ENCODE peak calls at places on chromosomes 2 and 18, in eight cellular contexts. One of them, this sample, is unnamed.

GRCh38 chr2:237414056-237414661 is at the start of gene COL6A3:
- DNase-seq in heart left ventricle: peak; percentile 73
- DNase-seq in HFF-Myc: peak; percentile 90
- DNase-seq in body of pancreas: peak; percentile 43
- DNase-seq in right lobe of liver: no peak
- DNase-seq in A549: no peak
- DNase-seq in AG09319: peak; percentile 96
- DNase-seq in sigmoid colon: peak; percentile 94
- DNase-seq in this sample: peak; percentile 97

GRCh38 chr18:38042496-38042895 is 476.9 kb upstream of the CELF4 start:
- DNase-seq in right lobe of liver: no peak
- DNase-seq in heart left ventricle: no peak
- DNase-seq in sigmoid colon: no peak
- DNase-seq in HFF-Myc: no peak
- DNase-seq in A549: no peak
- DNase-seq in body of pancreas: no peak
- DNase-seq in AG09319: no peak
- DNase-seq in this sample: no peak

GRCh38 chr2:80462654-80463053 is 158.1 kb upstream of the LRRTM1 start:
- DNase-seq in heart left ventricle: no peak
- DNase-seq in AG09319: no peak
- DNase-seq in right lobe of liver: no peak
- DNase-seq in body of pancreas: no peak
- DNase-seq in A549: no peak
- DNase-seq in HFF-Myc: no peak
- DNase-seq in sigmoid colon: no peak
- DNase-seq in this sample: no peak

GRCh38 chr2:39300044-39300820 is 56.5 kb upstream of the CDKL4 start:
- DNase-seq in body of pancreas: no peak
- DNase-seq in right lobe of liver: no peak
- DNase-seq in A549: no peak
- DNase-seq in sigmoid colon: no peak
- DNase-seq in HFF-Myc: no peak
- DNase-seq in heart left ventricle: no peak
- DNase-seq in AG09319: no peak
- DNase-seq in this sample: no peak

GRCh38 chr18:3508576-3509559 is 58.9 kb downstream of the TGIF1 start:
- DNase-seq in heart left ventricle: no peak
- DNase-seq in HFF-Myc: no peak
- DNase-seq in A549: no peak
- DNase-seq in AG09319: no peak
- DNase-seq in body of pancreas: no peak
- DNase-seq in right lobe of liver: no peak
- DNase-seq in sigmoid colon: no peak
- DNase-seq in this sample: no peak

GRCh38 chr18:32018331-32019250 is at the start of gene RNF125:
- DNase-seq in A549: peak; percentile 58
- DNase-seq in heart left ventricle: peak; percentile 94
- DNase-seq in HFF-Myc: peak; percentile 62
- DNase-seq in sigmoid colon: peak; percentile 78
- DNase-seq in AG09319: peak; percentile 40
- DNase-seq in right lobe of liver: peak; percentile 80
- DNase-seq in body of pancreas: peak; percentile 77
- DNase-seq in this sample: peak; percentile 79

GRCh38 chr18:47050468-47050867 is 15.0 kb upstream of the ELOA2 start:
- DNase-seq in sigmoid colon: no peak
- DNase-seq in HFF-Myc: peak; percentile 14
- DNase-seq in AG09319: peak; percentile 19
- DNase-seq in heart left ventricle: no peak
- DNase-seq in A549: peak; percentile 50
- DNase-seq in body of pancreas: peak; percentile 15
- DNase-seq in right lobe of liver: no peak
- DNase-seq in this sample: peak; percentile 68

GRCh38 chr2:240397924-240398611 is 37.4 kb upstream of the GPC1 start:
- DNase-seq in sigmoid colon: peak; percentile 64
- DNase-seq in A549: no peak
- DNase-seq in body of pancreas: no peak
- DNase-seq in AG09319: no peak
- DNase-seq in heart left ventricle: peak; percentile 49
- DNase-seq in HFF-Myc: no peak
- DNase-seq in right lobe of liver: no peak
- DNase-seq in this sample: no peak

GRCh38 chr18:833197-833596 is 21.2 kb upstream of the YES1 start:
- DNase-seq in HFF-Myc: no peak
- DNase-seq in A549: no peak
- DNase-seq in right lobe of liver: no peak
- DNase-seq in body of pancreas: no peak
- DNase-seq in heart left ventricle: no peak
- DNase-seq in sigmoid colon: no peak
- DNase-seq in AG09319: no peak
- DNase-seq in this sample: no peak

GRCh38 chr2:160199683-160200389 is at the start of gene ITGB6:
- DNase-seq in HFF-Myc: no peak
- DNase-seq in body of pancreas: no peak
- DNase-seq in heart left ventricle: no peak
- DNase-seq in right lobe of liver: no peak
- DNase-seq in A549: no peak
- DNase-seq in sigmoid colon: no peak
- DNase-seq in AG09319: no peak
- DNase-seq in this sample: no peak

GRCh38 chr2:190417045-190417842 is 9.1 kb downstream of the MFSD6 start:
- DNase-seq in right lobe of liver: no peak
- DNase-seq in AG09319: no peak
- DNase-seq in body of pancreas: no peak
- DNase-seq in heart left ventricle: no peak
- DNase-seq in HFF-Myc: no peak
- DNase-seq in A549: no peak
- DNase-seq in sigmoid colon: no peak
- DNase-seq in this sample: no peak

GRCh38 chr18:63161032-63161727 is 158.4 kb downstream of the BCL2 start:
- DNase-seq in AG09319: no peak
- DNase-seq in HFF-Myc: no peak
- DNase-seq in A549: no peak
- DNase-seq in heart left ventricle: no peak
- DNase-seq in body of pancreas: no peak
- DNase-seq in sigmoid colon: no peak
- DNase-seq in right lobe of liver: no peak
- DNase-seq in this sample: no peak

GRCh38 chr18:38545071-38545470 is 979.5 kb upstream of the CELF4 start:
- DNase-seq in A549: peak; percentile 2
- DNase-seq in heart left ventricle: no peak
- DNase-seq in body of pancreas: no peak
- DNase-seq in AG09319: no peak
- DNase-seq in right lobe of liver: no peak
- DNase-seq in HFF-Myc: no peak
- DNase-seq in sigmoid colon: no peak
- DNase-seq in this sample: no peak

GRCh38 chr18:68608861-68609465 is 105.9 kb downstream of the TMX3 start:
- DNase-seq in sigmoid colon: no peak
- DNase-seq in right lobe of liver: no peak
- DNase-seq in HFF-Myc: no peak
- DNase-seq in A549: no peak
- DNase-seq in body of pancreas: no peak
- DNase-seq in heart left ventricle: no peak
- DNase-seq in AG09319: no peak
- DNase-seq in this sample: no peak

GRCh38 chr2:112584134-112584890 is at the start of gene CHCHD5:
- DNase-seq in sigmoid colon: peak; percentile 98
- DNase-seq in HFF-Myc: peak; percentile 86
- DNase-seq in AG09319: peak; percentile 90
- DNase-seq in body of pancreas: peak; percentile 96
- DNase-seq in A549: peak; percentile 97
- DNase-seq in heart left ventricle: peak; percentile 95
- DNase-seq in right lobe of liver: peak; percentile 96
- DNase-seq in this sample: peak; percentile 98
- TF ChIP-seq CTCF in sigmoid colon: no peak
- TF ChIP-seq CTCF in HFF-Myc: no peak
- TF ChIP-seq CTCF in AG09319: no peak
- TF ChIP-seq CTCF in body of pancreas: no peak
- TF ChIP-seq CTCF in A549: no peak
- TF ChIP-seq CTCF in heart left ventricle: peak; percentile 66
- TF ChIP-seq CTCF in right lobe of liver: peak; percentile 27
- TF ChIP-seq CTCF in this sample: no peak

GRCh38 chr18:65968605-65969004 is 217.8 kb downstream of the CDH7 start:
- DNase-seq in A549: peak; percentile 0
- DNase-seq in sigmoid colon: no peak
- DNase-seq in heart left ventricle: no peak
- DNase-seq in right lobe of liver: no peak
- DNase-seq in AG09319: no peak
- DNase-seq in body of pancreas: no peak
- DNase-seq in HFF-Myc: no peak
- DNase-seq in this sample: no peak
- TF ChIP-seq CTCF in A549: no peak
- TF ChIP-seq CTCF in sigmoid colon: no peak
- TF ChIP-seq CTCF in heart left ventricle: peak; percentile 41
- TF ChIP-seq CTCF in right lobe of liver: no peak
- TF ChIP-seq CTCF in AG09319: no peak
- TF ChIP-seq CTCF in body of pancreas: no peak
- TF ChIP-seq CTCF in HFF-Myc: no peak
- TF ChIP-seq CTCF in this sample: peak; percentile 2

GRCh38 chr2:222284466-222284865 is 14.3 kb downstream of the PAX3 start:
- DNase-seq in A549: no peak
- DNase-seq in right lobe of liver: no peak
- DNase-seq in body of pancreas: no peak
- DNase-seq in heart left ventricle: no peak
- DNase-seq in sigmoid colon: no peak
- DNase-seq in AG09319: no peak
- DNase-seq in HFF-Myc: no peak
- DNase-seq in this sample: no peak

GRCh38 chr2:222281495-222281894 is 17.3 kb downstream of the PAX3 start:
- DNase-seq in sigmoid colon: no peak
- DNase-seq in right lobe of liver: no peak
- DNase-seq in body of pancreas: no peak
- DNase-seq in A549: no peak
- DNase-seq in HFF-Myc: no peak
- DNase-seq in AG09319: no peak
- DNase-seq in heart left ventricle: no peak
- DNase-seq in this sample: no peak

GRCh38 chr2:222287862-222288479 is 10.8 kb downstream of the PAX3 start:
- DNase-seq in A549: no peak
- DNase-seq in sigmoid colon: no peak
- DNase-seq in body of pancreas: no peak
- DNase-seq in AG09319: no peak
- DNase-seq in right lobe of liver: no peak
- DNase-seq in HFF-Myc: no peak
- DNase-seq in heart left ventricle: no peak
- DNase-seq in this sample: no peak

GRCh38 chr2:222280795-222281194 is 18.0 kb downstream of the PAX3 start:
- DNase-seq in A549: no peak
- DNase-seq in heart left ventricle: no peak
- DNase-seq in body of pancreas: no peak
- DNase-seq in right lobe of liver: no peak
- DNase-seq in AG09319: no peak
- DNase-seq in HFF-Myc: no peak
- DNase-seq in sigmoid colon: no peak
- DNase-seq in this sample: no peak

GRCh38 chr2:222283634-222284033 is 15.2 kb downstream of the PAX3 start:
- DNase-seq in body of pancreas: no peak
- DNase-seq in AG09319: no peak
- DNase-seq in right lobe of liver: no peak
- DNase-seq in heart left ventricle: no peak
- DNase-seq in HFF-Myc: no peak
- DNase-seq in sigmoid colon: no peak
- DNase-seq in A549: no peak
- DNase-seq in this sample: no peak
- TF ChIP-seq CTCF in body of pancreas: no peak
- TF ChIP-seq CTCF in AG09319: no peak
- TF ChIP-seq CTCF in right lobe of liver: no peak
- TF ChIP-seq CTCF in heart left ventricle: no peak
- TF ChIP-seq CTCF in HFF-Myc: no peak
- TF ChIP-seq CTCF in sigmoid colon: no peak
- TF ChIP-seq CTCF in A549: no peak
- TF ChIP-seq CTCF in this sample: no peak

GRCh38 chr18:74596959-74597661 is 560 bp upstream of the ZNF407 start:
- DNase-seq in body of pancreas: peak; percentile 58
- DNase-seq in right lobe of liver: peak; percentile 81
- DNase-seq in HFF-Myc: no peak
- DNase-seq in heart left ventricle: peak; percentile 85
- DNase-seq in sigmoid colon: peak; percentile 87
- DNase-seq in AG09319: peak; percentile 42
- DNase-seq in A549: peak; percentile 72
- DNase-seq in this sample: peak; percentile 83

GRCh38 chr18:74595425-74595824 is 2.2 kb upstream of the ZNF407 start:
- DNase-seq in heart left ventricle: no peak
- DNase-seq in HFF-Myc: no peak
- DNase-seq in A549: no peak
- DNase-seq in sigmoid colon: no peak
- DNase-seq in body of pancreas: no peak
- DNase-seq in right lobe of liver: no peak
- DNase-seq in AG09319: no peak
- DNase-seq in this sample: no peak

GRCh38 chr18:74604366-74604765 is 6.7 kb downstream of the ZNF407 start:
- DNase-seq in HFF-Myc: no peak
- DNase-seq in AG09319: no peak
- DNase-seq in right lobe of liver: no peak
- DNase-seq in sigmoid colon: no peak
- DNase-seq in A549: no peak
- DNase-seq in heart left ventricle: no peak
- DNase-seq in body of pancreas: no peak
- DNase-seq in this sample: no peak

GRCh38 chr18:74597662-74598349 is at the start of gene ZNF407:
- DNase-seq in HFF-Myc: peak; percentile 74
- DNase-seq in AG09319: peak; percentile 68
- DNase-seq in right lobe of liver: peak; percentile 91
- DNase-seq in heart left ventricle: peak; percentile 90
- DNase-seq in sigmoid colon: peak; percentile 93
- DNase-seq in body of pancreas: peak; percentile 82
- DNase-seq in A549: peak; percentile 92
- DNase-seq in this sample: peak; percentile 95

GRCh38 chr18:74598350-74599001 is 806 bp downstream of the ZNF407 start:
- DNase-seq in HFF-Myc: no peak
- DNase-seq in body of pancreas: peak; percentile 47
- DNase-seq in right lobe of liver: peak; percentile 61
- DNase-seq in sigmoid colon: peak; percentile 80
- DNase-seq in heart left ventricle: peak; percentile 76
- DNase-seq in AG09319: no peak
- DNase-seq in A549: peak; percentile 51
- DNase-seq in this sample: peak; percentile 41
- TF ChIP-seq CTCF in HFF-Myc: no peak
- TF ChIP-seq CTCF in body of pancreas: no peak
- TF ChIP-seq CTCF in right lobe of liver: peak; percentile 5
- TF ChIP-seq CTCF in sigmoid colon: no peak
- TF ChIP-seq CTCF in heart left ventricle: peak; percentile 23
- TF ChIP-seq CTCF in AG09319: peak; percentile 15
- TF ChIP-seq CTCF in A549: no peak
- TF ChIP-seq CTCF in this sample: peak; percentile 31

DNA sequence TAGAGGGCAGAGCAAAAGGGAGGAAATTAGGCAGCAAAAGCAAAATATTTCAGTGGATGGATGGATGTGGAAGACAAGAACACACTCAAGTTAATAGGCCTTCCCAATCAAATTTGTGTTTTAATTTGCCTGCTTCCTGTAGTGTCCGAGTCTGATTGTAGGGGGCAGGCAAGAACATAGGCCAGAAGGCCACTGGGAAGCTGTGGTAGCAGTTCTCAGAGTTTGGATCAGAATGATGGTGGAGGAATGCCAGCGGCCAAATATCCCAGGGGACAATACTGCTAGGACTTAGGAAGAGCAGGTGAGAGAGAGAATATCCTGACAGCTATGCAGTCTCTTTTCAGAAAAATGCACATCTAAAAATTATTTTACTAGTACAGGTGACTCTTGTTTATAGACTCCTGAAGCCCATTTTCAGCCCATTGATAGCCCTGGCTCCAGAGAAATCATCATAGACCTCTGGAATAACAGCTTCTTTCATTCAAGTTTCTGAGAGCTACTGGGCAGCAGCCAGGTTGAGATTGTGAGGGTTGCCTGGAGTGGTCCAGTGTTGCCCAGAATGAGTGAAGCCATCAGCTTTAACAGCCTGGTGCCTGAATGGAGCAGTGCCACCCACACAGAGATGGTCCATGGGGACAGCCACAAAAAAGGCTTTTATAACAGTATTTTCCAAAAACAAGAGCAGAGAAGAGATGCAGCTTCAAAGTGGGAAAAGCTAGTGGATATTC is 19.1 kb upstream of the SERPINE2 start:
- DNase-seq in right lobe of liver: no peak
- DNase-seq in body of pancreas: no peak
- DNase-seq in AG09319: no peak
- DNase-seq in heart left ventricle: no peak
- DNase-seq in A549: no peak
- DNase-seq in HFF-Myc: no peak
- DNase-seq in sigmoid colon: no peak
- DNase-seq in this sample: no peak
- TF ChIP-seq CTCF in right lobe of liver: no peak
- TF ChIP-seq CTCF in body of pancreas: no peak
- TF ChIP-seq CTCF in AG09319: no peak
- TF ChIP-seq CTCF in heart left ventricle: peak; percentile 41
- TF ChIP-seq CTCF in A549: no peak
- TF ChIP-seq CTCF in HFF-Myc: peak; percentile 22
- TF ChIP-seq CTCF in sigmoid colon: no peak
- TF ChIP-seq CTCF in this sample: peak; percentile 27